ENCODE peak calls at places on chromosomes 11 and 22, in four cellular contexts. V, B, O and A are unnamed samples. For H3K27me3, the result is how much of the 10 kb centered on the place peaks cover.

GRCh38 chr11:64762916-64763803 is 3.4 kb upstream of the PYGM start:
- DNase-seq in B (no peak), O (peak), V (no peak), A (peak)

GRCh38 chr11:63564785-63565350 is 1.7 kb upstream of the PLAAT2 start:
- DNase-seq in V (peak), O (no peak), B (no peak), A (no peak)

GRCh38 chr11:123137496-123138270 is 57.4 kb downstream of the CLMP start:
- DNase-seq in V (peak), O (peak), B (no peak), A (no peak)

GRCh38 chr11:9905562-9905961 is 241.7 kb downstream of the SWAP70 start:
- DNase-seq in O (no peak), V (no peak), B (no peak), A (no peak)

GRCh38 chr11:57001674-57002401 is 13.1 kb downstream of the OR5AK2 start:
- DNase-seq in B (no peak), O (no peak), V (no peak), A (no peak)

GRCh38 chr22:20111045-20111688 is 4.7 kb upstream of the RANBP1 start:
- DNase-seq in B (no peak), V (peak), O (no peak), A (no peak)

GRCh38 chr11:74466916-74467885 is at the start of gene KCNE3:
- DNase-seq in O (no peak), V (peak), B (no peak), A (no peak)

GRCh38 chr11:118074785-118075184 is 2.1 kb upstream of the TMPRSS4 start:
- DNase-seq in V (no peak), B (no peak), O (no peak), A (peak)

GRCh38 chr22:30969532-30970355 is 679 bp downstream of the TUG1 start:
- DNase-seq in O (peak), V (no peak), B (no peak), A (no peak)

GRCh38 chr11:98711011-98711410 is 309.7 kb upstream of the CNTN5 start:
- DNase-seq in B (no peak), O (no peak), V (no peak), A (no peak)

GRCh38 chr11:72683782-72684200 is 9.6 kb upstream of the PDE2A start:
- DNase-seq in B (no peak), O (peak), V (peak), A (no peak)

GRCh38 chr11:61507962-61508824 is at the start of gene LRRC10B:
- DNase-seq in V (peak), B (no peak), O (no peak), A (no peak)

GRCh38 chr11:61505640-61506155 is 2.9 kb upstream of the LRRC10B start:
- DNase-seq in O (no peak), B (no peak), V (no peak), A (no peak)

GRCh38 chr11:61505106-61505505 is 3.4 kb upstream of the LRRC10B start:
- DNase-seq in O (no peak), B (no peak), V (no peak), A (no peak)

GRCh38 chr11:61509058-61510029 is 795 bp downstream of the LRRC10B start:
- DNase-seq in V (peak), O (peak), B (no peak), A (peak)

GRCh38 chr11:61507012-61507768 is 1.4 kb upstream of the LRRC10B start:
- DNase-seq in V (no peak), B (no peak), O (no peak), A (no peak)
- H3K27me3 ChIP-seq in V (half or more), B (half or more), O (half or more), A (under half)

DNA sequence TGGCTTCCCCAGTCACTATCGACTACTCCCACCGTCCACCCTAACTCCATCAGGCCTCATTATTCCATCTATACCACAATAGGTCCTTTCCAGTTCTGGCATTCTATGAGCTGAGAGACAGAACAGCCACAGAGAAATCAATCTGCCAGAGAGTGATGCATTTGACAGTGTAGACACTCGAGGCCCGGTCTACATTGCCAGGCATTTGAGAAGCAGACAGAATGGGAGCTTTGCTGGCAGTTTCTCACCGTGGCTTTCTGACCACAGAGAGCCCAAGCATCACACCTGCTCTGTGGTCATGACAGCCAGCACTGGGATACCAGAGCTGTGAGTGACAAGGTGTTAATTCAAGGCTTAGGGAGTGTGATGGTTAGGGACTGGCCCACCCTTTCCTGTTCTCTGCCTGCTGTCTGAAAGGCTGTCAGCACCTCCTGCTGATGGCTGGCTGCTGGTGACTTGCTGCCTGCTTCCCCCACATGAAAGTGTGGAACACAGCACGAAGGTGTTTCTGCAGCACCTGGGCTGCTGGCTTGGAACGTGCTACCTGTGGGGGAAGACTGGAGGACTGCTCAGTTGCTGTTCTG is 137.8 kb downstream of the KIRREL3 start:
- DNase-seq in V (no peak), O (no peak), B (no peak), A (no peak)
- TF ChIP-seq CTCF in V (no peak), O (no peak), B (no peak), A (peak)

GRCh38 chr11:45688472-45689033 is 23.1 kb upstream of the CHST1 start:
- DNase-seq in V (no peak), B (no peak), O (no peak), A (no peak)
- H3K27me3 ChIP-seq in V (under half), B (under half), O (under half), A (under half)

GRCh38 chr22:46737105-46737975 is 712 bp downstream of the CERK start:
- DNase-seq in B (no peak), V (no peak), O (peak), A (no peak)

GRCh38 chr22:46737976-46738641 is at the start of gene CERK:
- DNase-seq in B (no peak), V (peak), O (peak), A (no peak)

GRCh38 chr22:46738642-46738960 is 549 bp upstream of the CERK start:
- DNase-seq in O (no peak), B (no peak), V (no peak), A (no peak)

GRCh38 chr22:46740910-46741785 is 3.1 kb upstream of the CERK start:
- DNase-seq in O (peak), B (no peak), V (no peak), A (no peak)

DNA sequence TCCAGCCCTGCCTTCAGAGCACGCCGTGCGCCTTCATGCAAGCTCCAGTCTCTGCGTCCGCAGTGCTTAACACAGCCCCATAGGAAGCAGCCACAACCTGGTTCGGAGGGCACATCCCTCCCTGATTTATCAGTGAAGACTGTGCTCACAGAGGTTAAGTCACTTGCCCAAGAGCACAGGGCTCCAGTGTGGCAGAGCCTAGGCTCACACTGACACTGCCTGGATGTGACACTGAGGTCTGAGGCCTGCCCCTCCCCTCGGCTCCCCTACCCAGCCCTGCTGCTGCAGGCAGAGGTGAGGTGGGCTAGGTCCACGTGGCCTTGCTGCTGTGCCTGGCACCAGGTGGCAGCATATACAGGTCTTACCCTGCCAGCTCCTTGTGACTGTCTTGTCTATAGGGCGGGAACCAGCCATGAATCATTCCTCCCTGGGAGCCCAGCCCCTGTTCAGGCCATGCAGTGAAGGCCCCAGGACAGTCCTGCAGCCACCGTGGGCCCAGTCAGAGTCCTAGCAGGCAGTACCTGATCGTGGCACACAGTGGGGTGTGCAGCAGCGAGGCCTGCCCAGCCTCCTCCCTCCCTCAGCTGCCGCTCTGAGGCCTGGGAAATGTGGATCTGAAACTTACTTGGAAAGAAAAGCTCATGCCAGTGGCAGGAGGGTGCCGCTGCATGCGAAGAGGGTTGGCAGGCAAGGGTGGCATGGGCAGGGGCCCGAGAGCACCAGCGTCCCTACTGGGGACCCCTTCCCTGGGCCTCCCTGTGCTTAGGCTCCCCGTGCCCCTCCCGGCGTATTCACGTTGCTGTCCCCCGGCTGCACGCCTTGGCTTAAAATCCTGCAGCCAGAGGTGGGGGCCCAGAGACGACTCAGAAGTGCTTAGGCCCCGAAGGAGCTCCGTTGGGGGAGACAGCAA is 1.2 kb upstream of the CERK start:
- DNase-seq in V (no peak), O (peak), B (no peak), A (peak)
- TF ChIP-seq CTCF in V (no peak), O (no peak), B (peak), A (peak)

GRCh38 chr22:37417264-37417663 is 10.0 kb downstream of the ELFN2 start:
- DNase-seq in O (no peak), B (no peak), V (no peak), A (no peak)
- H3K27me3 ChIP-seq in O (under half), B (under half), V (half or more), A (under half)

GRCh38 chr22:32480238-32480637 is 5.6 kb downstream of the FBXO7 start:
- DNase-seq in V (no peak), B (no peak), O (no peak), A (no peak)

GRCh38 chr22:32477608-32478007 is 3.0 kb downstream of the FBXO7 start:
- DNase-seq in B (no peak), V (no peak), O (no peak), A (no peak)

GRCh38 chr22:32487021-32487420 is 12.4 kb downstream of the FBXO7 start:
- DNase-seq in B (no peak), V (no peak), O (no peak), A (no peak)

GRCh38 chr22:32478994-32479393 is 4.4 kb downstream of the FBXO7 start:
- DNase-seq in V (no peak), O (no peak), B (no peak), A (no peak)

GRCh38 chr22:32482708-32483107 is 8.1 kb downstream of the FBXO7 start:
- DNase-seq in V (no peak), O (no peak), B (no peak), A (no peak)
- TF ChIP-seq CTCF in V (no peak), O (no peak), B (no peak), A (no peak)

DNA sequence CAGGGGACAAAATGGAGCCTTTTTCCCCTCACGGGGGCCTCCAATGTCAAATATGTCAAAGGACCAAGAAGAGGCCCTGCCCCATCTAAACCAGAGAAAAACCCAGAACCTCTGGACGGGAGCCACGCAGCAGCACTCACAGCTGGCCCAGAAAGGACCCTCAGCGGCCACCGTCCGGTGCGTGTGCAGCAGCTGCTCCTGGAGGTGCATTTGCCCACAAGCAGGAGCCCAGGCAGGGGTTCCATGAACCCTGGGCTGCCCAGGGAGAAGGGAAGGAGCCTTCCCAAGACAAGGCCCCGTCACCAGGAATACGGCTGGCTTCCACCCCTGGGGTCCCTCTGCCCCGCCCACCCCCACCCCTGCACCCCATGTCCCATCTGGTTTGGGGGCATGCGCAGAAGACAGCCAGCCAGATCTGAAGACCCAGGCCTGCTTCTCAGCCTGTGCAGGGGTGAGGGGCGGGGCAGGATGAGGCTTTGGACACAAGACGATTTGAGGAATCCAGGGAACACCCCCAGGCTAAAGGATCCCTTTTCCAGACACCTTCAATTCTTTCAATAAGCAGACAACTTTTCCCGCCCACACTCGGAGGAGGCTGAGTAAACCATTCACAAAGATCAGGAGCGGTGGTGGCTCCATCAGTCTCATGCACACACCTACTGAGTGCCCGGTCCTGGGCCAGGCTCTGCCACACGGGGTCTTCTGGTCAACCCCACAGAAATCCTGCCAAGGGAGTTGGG is 423.0 kb downstream of the SHANK2 start:
- DNase-seq in V (no peak), B (no peak), O (no peak), A (no peak)
- H3K27me3 ChIP-seq in V (under half), B (under half), O (under half), A (under half)

DNA sequence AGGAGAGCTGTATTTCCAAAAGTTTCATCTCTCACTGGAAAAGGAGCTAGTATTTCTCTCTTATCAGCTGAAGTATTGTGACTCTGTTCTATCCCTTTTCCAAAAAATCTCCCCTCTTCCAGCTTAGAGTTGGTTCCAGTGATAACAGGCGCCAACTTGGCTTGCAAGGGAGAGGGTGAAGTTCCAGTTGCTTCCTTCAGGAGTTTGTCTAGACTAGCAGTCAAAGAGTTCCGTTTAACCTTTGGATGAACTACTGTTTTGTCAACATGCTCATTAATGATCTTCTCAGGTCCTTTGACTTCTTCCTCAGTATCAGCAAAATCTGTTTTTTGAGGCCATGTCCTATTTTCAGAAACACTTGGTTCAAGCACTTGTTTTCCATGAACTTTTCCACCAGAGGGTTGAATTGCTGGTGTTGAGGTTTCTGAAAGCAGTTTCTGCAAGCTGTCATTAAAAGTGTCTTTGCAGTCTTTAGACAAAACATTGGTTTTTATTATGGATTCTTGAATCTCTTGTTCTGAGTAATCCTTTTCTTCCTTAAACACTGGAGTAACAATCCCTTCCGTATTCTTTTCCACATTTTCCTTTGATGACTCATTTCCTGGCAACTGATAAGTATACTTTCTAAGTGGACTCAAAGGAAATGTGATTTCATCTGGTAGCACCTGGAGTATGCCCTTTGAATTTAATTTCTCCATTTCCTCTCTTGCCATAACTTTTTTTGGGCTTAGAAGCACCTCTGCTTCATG is 39.7 kb upstream of the CCDC89 start:
- DNase-seq in B (peak), V (no peak), O (no peak), A (peak)
- TF ChIP-seq CTCF in B (peak), V (no peak), O (no peak), A (no peak)